ENCODE peak calls at places on chromosomes 12 and 14, in ten cellular contexts. One of them, this sample, is unnamed. For H3K9me3, the result is how much of the 10 kb centered on the place peaks cover.

GRCh38 chr12:56116267-56117081 is at the start of gene RPL41:
- DNase-seq in tibial nerve: peak
- DNase-seq in HepG2: peak
- DNase-seq in GM12878: peak
- DNase-seq in SK-N-SH: peak
- DNase-seq in H1: peak
- DNase-seq in esophagus muscularis mucosa: peak
- DNase-seq in transverse colon: peak
- DNase-seq in A549: peak
- DNase-seq in upper lobe of left lung: peak
- DNase-seq in this sample: peak

GRCh38 chr14:75539562-75540478 is 17.6 kb downstream of the BATF start:
- DNase-seq in H1: no peak
- DNase-seq in upper lobe of left lung: no peak
- DNase-seq in transverse colon: no peak
- DNase-seq in A549: no peak
- DNase-seq in HepG2: no peak
- DNase-seq in esophagus muscularis mucosa: no peak
- DNase-seq in tibial nerve: no peak
- DNase-seq in GM12878: no peak
- DNase-seq in SK-N-SH: no peak
- DNase-seq in this sample: no peak

GRCh38 chr14:92106095-92106937 is at the start of gene ATXN3:
- DNase-seq in esophagus muscularis mucosa: peak
- DNase-seq in SK-N-SH: peak
- DNase-seq in transverse colon: peak
- DNase-seq in A549: peak
- DNase-seq in HepG2: peak
- DNase-seq in GM12878: peak
- DNase-seq in upper lobe of left lung: peak
- DNase-seq in tibial nerve: peak
- DNase-seq in H1: peak
- DNase-seq in this sample: peak

GRCh38 chr12:89062996-89063395 is 289.3 kb downstream of the DUSP6 start:
- DNase-seq in GM12878: no peak
- DNase-seq in SK-N-SH: no peak
- DNase-seq in HepG2: no peak
- DNase-seq in H1: no peak
- DNase-seq in A549: no peak
- DNase-seq in tibial nerve: no peak
- DNase-seq in esophagus muscularis mucosa: peak
- DNase-seq in upper lobe of left lung: no peak
- DNase-seq in transverse colon: no peak
- DNase-seq in this sample: no peak

GRCh38 chr12:23543767-23544166 is 405.7 kb downstream of the SOX5 start:
- DNase-seq in esophagus muscularis mucosa: no peak
- DNase-seq in GM12878: no peak
- DNase-seq in upper lobe of left lung: no peak
- DNase-seq in H1: no peak
- DNase-seq in HepG2: no peak
- DNase-seq in A549: no peak
- DNase-seq in tibial nerve: no peak
- DNase-seq in transverse colon: no peak
- DNase-seq in SK-N-SH: no peak
- DNase-seq in this sample: no peak

GRCh38 chr12:75482636-75483035 is 2.1 kb downstream of the GLIPR1 start:
- DNase-seq in tibial nerve: no peak
- DNase-seq in H1: no peak
- DNase-seq in HepG2: no peak
- DNase-seq in SK-N-SH: no peak
- DNase-seq in GM12878: no peak
- DNase-seq in esophagus muscularis mucosa: no peak
- DNase-seq in transverse colon: no peak
- DNase-seq in A549: no peak
- DNase-seq in upper lobe of left lung: no peak
- DNase-seq in this sample: no peak

GRCh38 chr14:63745858-63746425 is 18.1 kb upstream of the SGPP1 start:
- DNase-seq in H1: no peak
- DNase-seq in GM12878: peak
- DNase-seq in transverse colon: peak
- DNase-seq in upper lobe of left lung: no peak
- DNase-seq in esophagus muscularis mucosa: no peak
- DNase-seq in SK-N-SH: no peak
- DNase-seq in tibial nerve: peak
- DNase-seq in HepG2: no peak
- DNase-seq in A549: no peak
- DNase-seq in this sample: no peak

GRCh38 chr14:58717211-58717610 is 79.4 kb downstream of the DACT1 start:
- DNase-seq in HepG2: no peak
- DNase-seq in tibial nerve: no peak
- DNase-seq in upper lobe of left lung: no peak
- DNase-seq in A549: no peak
- DNase-seq in esophagus muscularis mucosa: no peak
- DNase-seq in transverse colon: no peak
- DNase-seq in GM12878: no peak
- DNase-seq in SK-N-SH: no peak
- DNase-seq in H1: no peak
- DNase-seq in this sample: no peak

GRCh38 chr12:89070603-89071002 is 281.7 kb downstream of the DUSP6 start:
- DNase-seq in HepG2: no peak
- DNase-seq in SK-N-SH: no peak
- DNase-seq in tibial nerve: no peak
- DNase-seq in GM12878: no peak
- DNase-seq in H1: no peak
- DNase-seq in transverse colon: no peak
- DNase-seq in A549: no peak
- DNase-seq in upper lobe of left lung: no peak
- DNase-seq in esophagus muscularis mucosa: no peak
- DNase-seq in this sample: no peak

GRCh38 chr12:94748726-94749421 is 98.5 kb upstream of the TMCC3 start:
- DNase-seq in upper lobe of left lung: no peak
- DNase-seq in HepG2: no peak
- DNase-seq in H1: no peak
- DNase-seq in GM12878: no peak
- DNase-seq in transverse colon: no peak
- DNase-seq in A549: no peak
- DNase-seq in esophagus muscularis mucosa: no peak
- DNase-seq in SK-N-SH: no peak
- DNase-seq in tibial nerve: no peak
- DNase-seq in this sample: no peak

GRCh38 chr12:94743174-94743573 is 92.8 kb upstream of the TMCC3 start:
- DNase-seq in tibial nerve: no peak
- DNase-seq in transverse colon: no peak
- DNase-seq in H1: no peak
- DNase-seq in GM12878: no peak
- DNase-seq in esophagus muscularis mucosa: no peak
- DNase-seq in HepG2: no peak
- DNase-seq in upper lobe of left lung: no peak
- DNase-seq in A549: no peak
- DNase-seq in SK-N-SH: no peak
- DNase-seq in this sample: no peak

GRCh38 chr12:94749890-94750289 is 99.5 kb upstream of the TMCC3 start:
- DNase-seq in SK-N-SH: no peak
- DNase-seq in A549: no peak
- DNase-seq in upper lobe of left lung: no peak
- DNase-seq in H1: no peak
- DNase-seq in GM12878: no peak
- DNase-seq in esophagus muscularis mucosa: no peak
- DNase-seq in HepG2: no peak
- DNase-seq in tibial nerve: no peak
- DNase-seq in transverse colon: no peak
- DNase-seq in this sample: no peak

GRCh38 chr12:94740601-94741362 is 90.4 kb upstream of the TMCC3 start:
- DNase-seq in SK-N-SH: no peak
- DNase-seq in H1: no peak
- DNase-seq in tibial nerve: no peak
- DNase-seq in upper lobe of left lung: no peak
- DNase-seq in A549: no peak
- DNase-seq in esophagus muscularis mucosa: peak
- DNase-seq in HepG2: no peak
- DNase-seq in GM12878: no peak
- DNase-seq in transverse colon: no peak
- DNase-seq in this sample: no peak

GRCh38 chr12:94745562-94745961 is 95.2 kb upstream of the TMCC3 start:
- DNase-seq in A549: no peak
- DNase-seq in GM12878: no peak
- DNase-seq in H1: no peak
- DNase-seq in HepG2: no peak
- DNase-seq in tibial nerve: no peak
- DNase-seq in upper lobe of left lung: no peak
- DNase-seq in esophagus muscularis mucosa: no peak
- DNase-seq in SK-N-SH: no peak
- DNase-seq in transverse colon: no peak
- DNase-seq in this sample: no peak
- TF ChIP-seq CTCF in A549: no peak
- TF ChIP-seq CTCF in GM12878: no peak
- TF ChIP-seq CTCF in H1: no peak
- TF ChIP-seq CTCF in HepG2: no peak
- TF ChIP-seq CTCF in tibial nerve: no peak
- TF ChIP-seq CTCF in upper lobe of left lung: no peak
- TF ChIP-seq CTCF in esophagus muscularis mucosa: no peak
- TF ChIP-seq CTCF in SK-N-SH: no peak
- TF ChIP-seq CTCF in transverse colon: no peak
- TF ChIP-seq CTCF in this sample: no peak

DNA sequence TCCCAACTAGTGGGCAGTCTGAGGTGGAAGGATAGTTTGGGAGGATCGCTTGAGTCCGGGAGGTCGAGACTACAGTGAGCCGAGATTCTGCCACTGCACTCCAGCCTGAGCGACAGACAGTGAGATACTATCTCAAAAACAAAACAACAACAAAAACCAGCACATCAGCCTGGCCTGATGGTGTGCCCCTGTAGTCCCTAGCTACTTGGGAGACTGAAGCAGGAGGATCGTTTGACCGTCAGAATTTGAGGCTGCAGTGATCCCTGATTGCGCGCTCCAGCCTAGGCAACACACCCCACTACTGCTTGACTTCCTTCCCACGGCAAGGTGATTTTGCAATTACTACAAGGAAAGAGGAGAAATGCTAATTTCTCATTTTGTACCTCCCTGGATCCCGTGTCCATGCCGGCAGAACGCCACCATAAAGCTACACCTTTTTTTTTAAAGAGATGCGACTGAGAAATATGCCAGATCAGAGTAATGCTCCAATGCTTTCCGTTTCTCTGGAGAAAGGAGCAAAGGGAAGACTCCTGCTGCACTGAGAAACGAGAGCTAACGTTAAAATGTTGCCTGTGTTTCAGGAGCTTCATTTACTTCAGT is 665 bp upstream of the SCFD1 start:
- DNase-seq in H1: peak
- DNase-seq in transverse colon: peak
- DNase-seq in esophagus muscularis mucosa: no peak
- DNase-seq in tibial nerve: no peak
- DNase-seq in A549: peak
- DNase-seq in HepG2: peak
- DNase-seq in SK-N-SH: peak
- DNase-seq in upper lobe of left lung: no peak
- DNase-seq in GM12878: no peak
- DNase-seq in this sample: no peak
- TF ChIP-seq EP300 in H1: no peak
- TF ChIP-seq EP300 in transverse colon: no peak
- TF ChIP-seq EP300 in esophagus muscularis mucosa: no peak
- TF ChIP-seq EP300 in tibial nerve: no peak
- TF ChIP-seq EP300 in A549: no peak
- TF ChIP-seq EP300 in HepG2: no peak
- TF ChIP-seq EP300 in SK-N-SH: no peak
- TF ChIP-seq EP300 in upper lobe of left lung: no peak
- TF ChIP-seq EP300 in GM12878: no peak
- TF ChIP-seq EP300 in this sample: no peak

DNA sequence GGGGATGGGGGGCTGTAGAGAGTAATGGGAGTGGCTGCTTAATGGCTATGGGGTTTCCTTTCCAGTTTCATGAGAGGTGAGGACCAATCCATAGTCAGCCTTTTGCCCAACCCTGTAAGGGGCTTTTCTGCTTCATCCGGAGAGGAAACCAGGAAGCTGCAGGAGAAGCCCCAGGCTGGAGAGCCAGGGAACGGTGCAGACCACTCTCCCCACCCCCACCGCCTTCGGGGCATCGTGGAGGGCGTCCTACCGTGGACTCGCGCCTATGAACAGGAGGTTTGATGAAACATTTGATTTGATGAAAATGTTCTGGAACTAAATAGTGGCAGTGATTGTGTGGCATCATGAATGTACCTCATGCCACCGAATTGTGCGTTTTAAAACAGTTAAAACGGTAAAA is 204.3 kb upstream of the DIO3 start:
- DNase-seq in esophagus muscularis mucosa: peak
- DNase-seq in transverse colon: no peak
- DNase-seq in tibial nerve: no peak
- DNase-seq in GM12878: no peak
- DNase-seq in H1: no peak
- DNase-seq in SK-N-SH: no peak
- DNase-seq in HepG2: no peak
- DNase-seq in A549: no peak
- DNase-seq in upper lobe of left lung: peak
- DNase-seq in this sample: no peak
- H3K9me3 ChIP-seq in esophagus muscularis mucosa: under half
- H3K9me3 ChIP-seq in transverse colon: under half
- H3K9me3 ChIP-seq in tibial nerve: under half
- H3K9me3 ChIP-seq in GM12878: under half
- H3K9me3 ChIP-seq in H1: under half
- H3K9me3 ChIP-seq in SK-N-SH: under half
- H3K9me3 ChIP-seq in HepG2: under half
- H3K9me3 ChIP-seq in A549: under half
- H3K9me3 ChIP-seq in upper lobe of left lung: under half
- H3K9me3 ChIP-seq in this sample: under half

GRCh38 chr12:19190292-19191031 is 60.9 kb downstream of the PLEKHA5 start:
- DNase-seq in A549: no peak
- DNase-seq in transverse colon: no peak
- DNase-seq in tibial nerve: no peak
- DNase-seq in esophagus muscularis mucosa: no peak
- DNase-seq in H1: no peak
- DNase-seq in SK-N-SH: no peak
- DNase-seq in GM12878: no peak
- DNase-seq in upper lobe of left lung: no peak
- DNase-seq in HepG2: no peak
- DNase-seq in this sample: no peak

GRCh38 chr12:19183121-19183838 is 53.7 kb downstream of the PLEKHA5 start:
- DNase-seq in esophagus muscularis mucosa: no peak
- DNase-seq in HepG2: no peak
- DNase-seq in tibial nerve: no peak
- DNase-seq in A549: peak
- DNase-seq in SK-N-SH: no peak
- DNase-seq in upper lobe of left lung: no peak
- DNase-seq in transverse colon: no peak
- DNase-seq in GM12878: no peak
- DNase-seq in H1: no peak
- DNase-seq in this sample: no peak

GRCh38 chr12:19189522-19189921 is 60.0 kb downstream of the PLEKHA5 start:
- DNase-seq in transverse colon: no peak
- DNase-seq in tibial nerve: no peak
- DNase-seq in upper lobe of left lung: no peak
- DNase-seq in A549: no peak
- DNase-seq in H1: no peak
- DNase-seq in SK-N-SH: no peak
- DNase-seq in GM12878: no peak
- DNase-seq in esophagus muscularis mucosa: no peak
- DNase-seq in HepG2: no peak
- DNase-seq in this sample: no peak

GRCh38 chr12:19185262-19185929 is 55.9 kb downstream of the PLEKHA5 start:
- DNase-seq in SK-N-SH: no peak
- DNase-seq in esophagus muscularis mucosa: no peak
- DNase-seq in GM12878: no peak
- DNase-seq in H1: no peak
- DNase-seq in transverse colon: no peak
- DNase-seq in tibial nerve: no peak
- DNase-seq in HepG2: no peak
- DNase-seq in upper lobe of left lung: no peak
- DNase-seq in A549: no peak
- DNase-seq in this sample: no peak

GRCh38 chr12:19186722-19187661 is 57.5 kb downstream of the PLEKHA5 start:
- DNase-seq in tibial nerve: peak
- DNase-seq in GM12878: no peak
- DNase-seq in A549: peak
- DNase-seq in transverse colon: no peak
- DNase-seq in HepG2: peak
- DNase-seq in upper lobe of left lung: no peak
- DNase-seq in esophagus muscularis mucosa: no peak
- DNase-seq in SK-N-SH: peak
- DNase-seq in H1: no peak
- DNase-seq in this sample: no peak
- TF ChIP-seq CTCF in tibial nerve: peak
- TF ChIP-seq CTCF in GM12878: peak
- TF ChIP-seq CTCF in A549: peak
- TF ChIP-seq CTCF in transverse colon: peak
- TF ChIP-seq CTCF in HepG2: peak
- TF ChIP-seq CTCF in upper lobe of left lung: peak
- TF ChIP-seq CTCF in esophagus muscularis mucosa: peak
- TF ChIP-seq CTCF in SK-N-SH: peak
- TF ChIP-seq CTCF in H1: no peak
- TF ChIP-seq CTCF in this sample: peak